ENCODE peak calls at places on chromosome 15, in five cellular contexts. L is neural crest cell, F is progenitor cell of endocrine pancreas, I is myocyte, C is activated B cell treated with CpG ODN at 0.5 μM for 24 hours. Y is an unnamed sample.

GRCh38 chr15:33278816-33279612 is 31.8 kb upstream of the RYR3 start:
- DNase-seq in C (no peak), F (no peak), I (peak), L (no peak), Y (no peak)

GRCh38 chr15:67685008-67685599 is 140.2 kb upstream of the SKOR1 start:
- DNase-seq in C (no peak), L (no peak), F (no peak), I (peak), Y (no peak)

GRCh38 chr15:37109952-37110630 is 9.7 kb upstream of the MEIS2 start:
- DNase-seq in I (peak), L (no peak), C (no peak), F (no peak), Y (peak)

GRCh38 chr15:96066852-96067490 is 263.5 kb upstream of the NR2F2 start:
- DNase-seq in L (no peak), C (no peak), I (peak), F (no peak), Y (no peak)

GRCh38 chr15:61319892-61320291 is 90.8 kb upstream of the RORA start:
- DNase-seq in C (no peak), I (no peak), L (no peak), F (no peak), Y (no peak)

GRCh38 chr15:51758645-51759044 is 7.2 kb downstream of the TMOD2 start:
- DNase-seq in C (no peak), L (no peak), F (no peak), I (peak), Y (no peak)

GRCh38 chr15:73959012-73959581 is 32.8 kb downstream of the LOXL1 start:
- DNase-seq in C (no peak), F (no peak), L (no peak), I (peak), Y (no peak)

GRCh38 chr15:89665449-89666146 is 10.3 kb upstream of the KIF7 start:
- DNase-seq in L (peak), C (no peak), I (peak), F (peak), Y (peak)

GRCh38 chr15:90266061-90266431 is 574 bp downstream of the NGRN start:
- DNase-seq in C (no peak), F (no peak), L (peak), I (peak), Y (peak)

GRCh38 chr15:91109885-91110284 is 9.8 kb downstream of the SV2B start:
- DNase-seq in F (no peak), I (no peak), C (no peak), L (no peak), Y (no peak)

GRCh38 chr15:92143765-92144164 is 249.9 kb upstream of the ST8SIA2 start:
- DNase-seq in L (no peak), C (no peak), I (no peak), F (no peak), Y (no peak)

GRCh38 chr15:101672298-101672697 is 20.1 kb upstream of the TM2D3 start:
- DNase-seq in L (no peak), C (no peak), I (no peak), F (no peak), Y (no peak)

GRCh38 chr15:48336940-48337339 is 5.7 kb downstream of the DUT start:
- DNase-seq in F (no peak), C (no peak), I (no peak), L (no peak), Y (peak)

GRCh38 chr15:39801641-39802309 is 19.1 kb upstream of the FSIP1 start:
- DNase-seq in C (no peak), F (no peak), L (no peak), I (no peak), Y (peak)

GRCh38 chr15:84638103-84638502 is 16.0 kb downstream of the WDR73 start:
- DNase-seq in C (no peak), I (no peak), L (no peak), F (no peak), Y (no peak)

GRCh38 chr15:96087180-96087886 is 243.2 kb upstream of the NR2F2 start:
- DNase-seq in C (no peak), L (no peak), I (no peak), F (no peak), Y (peak)

GRCh38 chr15:38436993-38437392 is 16.9 kb upstream of the FAM98B start:
- DNase-seq in F (no peak), I (no peak), C (no peak), L (no peak), Y (no peak)

GRCh38 chr15:82530606-82531379 is 9.5 kb downstream of the RPS17 start:
- DNase-seq in C (peak), L (peak), I (peak), F (peak), Y (peak)

GRCh38 chr15:37375529-37375928 is 275.2 kb upstream of the MEIS2 start:
- DNase-seq in C (no peak), F (no peak), I (no peak), L (no peak), Y (no peak)

GRCh38 chr15:70252056-70252935 is 154.6 kb upstream of the TLE3 start:
- DNase-seq in C (no peak), L (no peak), I (no peak), F (no peak), Y (no peak)

GRCh38 chr15:31801152-31801551 is 229.2 kb upstream of the CHRNA7 start:
- DNase-seq in I (no peak), F (no peak), L (no peak), C (no peak), Y (no peak)

GRCh38 chr15:72445426-72445825 is 28.7 kb upstream of the ARIH1 start:
- DNase-seq in L (no peak), I (no peak), C (no peak), F (no peak), Y (no peak)

GRCh38 chr15:27254016-27254415 is 283.0 kb downstream of the GABRG3 start:
- DNase-seq in F (no peak), L (no peak), I (no peak), C (no peak), Y (no peak)

GRCh38 chr15:45129651-45130129 is at the start of the genes DUOX1 and DUOXA1:
- DNase-seq in F (no peak), C (no peak), I (no peak), L (no peak), Y (peak)

GRCh38 chr15:42094512-42094963 is at the start of gene PLA2G4D:
- DNase-seq in F (no peak), I (no peak), L (no peak), C (no peak), Y (no peak)

GRCh38 chr15:35867371-35867770 is 321.4 kb upstream of the DPH6 start:
- DNase-seq in I (no peak), F (no peak), C (no peak), L (no peak), Y (no peak)

GRCh38 chr15:42863572-42864239 is 56.9 kb downstream of the TTBK2 start:
- DNase-seq in I (no peak), L (no peak), C (no peak), F (no peak), Y (no peak)

GRCh38 chr15:48880070-48880634 is 2.2 kb downstream of the EID1 start:
- DNase-seq in I (no peak), F (no peak), L (no peak), C (no peak), Y (no peak)

GRCh38 chr15:73325191-73325980 is 43.4 kb downstream of the HCN4 start:
- DNase-seq in I (no peak), F (no peak), L (no peak), C (peak), Y (no peak)

GRCh38 chr15:70203981-70204560 is 106.4 kb upstream of the TLE3 start:
- DNase-seq in I (no peak), C (no peak), F (no peak), L (no peak), Y (no peak)

GRCh38 chr15:78461171-78461881 is 23.3 kb downstream of the IREB2 start:
- DNase-seq in F (no peak), L (no peak), C (no peak), I (no peak), Y (no peak)

GRCh38 chr15:41935566-41936020 is 36.8 kb downstream of the EHD4 start:
- DNase-seq in F (no peak), I (peak), L (no peak), C (no peak), Y (no peak)

GRCh38 chr15:66400351-66400774 is 13.7 kb downstream of the MAP2K1 start:
- DNase-seq in C (no peak), F (no peak), L (no peak), I (no peak), Y (no peak)

GRCh38 chr15:77178421-77178820 is 107.5 kb upstream of the TSPAN3 start:
- DNase-seq in F (no peak), I (no peak), C (no peak), L (no peak), Y (no peak)

GRCh38 chr15:71760852-71761251 is 49.5 kb upstream of the NR2E3 start:
- DNase-seq in L (no peak), I (no peak), C (no peak), F (no peak), Y (no peak)

Y was measured in nephron progenitor cell.